ENCODE peak calls at places on chromosome 17, in four cellular contexts. C is neural progenitor cell, V is psoas muscle, A is AG10803. N is an unnamed sample.

GRCh38 chr17:82287849-82288601 is 14.5 kb upstream of the CSNK1D start:
- DNase-seq in C (no peak), V (peak), A (peak), N (no peak)

GRCh38 chr17:57899822-57900221 is 50.0 kb upstream of the MRPS23 start:
- DNase-seq in C (no peak), V (no peak), A (no peak), N (no peak)

GRCh38 chr17:64411999-64412771 is 21.5 kb upstream of the PECAM1 start:
- DNase-seq in C (peak), V (peak), A (peak), N (no peak)

GRCh38 chr17:65583921-65584603 is 22.6 kb upstream of the AXIN2 start:
- DNase-seq in C (no peak), V (no peak), A (no peak), N (no peak)

GRCh38 chr17:44902135-44902760 is 3.0 kb upstream of the EFTUD2 start:
- DNase-seq in C (no peak), V (no peak), A (no peak), N (no peak)

GRCh38 chr17:79042421-79043190 is 18.6 kb downstream of the C1QTNF1 start:
- DNase-seq in C (peak), V (peak), A (peak), N (peak)

GRCh38 chr17:83000738-83001137 is 78.7 kb upstream of the METRNL start:
- DNase-seq in C (no peak), V (no peak), A (no peak), N (no peak)

GRCh38 chr17:57678393-57678792 is 66.7 kb downstream of the CCDC182 start:
- DNase-seq in C (no peak), V (no peak), A (no peak), N (no peak)

GRCh38 chr17:62778990-62779681 is 29.0 kb downstream of the MARCHF10 start:
- DNase-seq in C (no peak), V (no peak), A (peak), N (no peak)

GRCh38 chr17:47231866-47232265 is 21.8 kb upstream of the ITGB3 start:
- DNase-seq in C (no peak), V (no peak), A (no peak), N (no peak)

GRCh38 chr17:7838291-7839075 is 4.5 kb downstream of the KDM6B start:
- DNase-seq in C (peak), V (no peak), A (peak), N (no peak)

GRCh38 chr17:42135664-42136653 is 13.4 kb downstream of the HSPB9 start:
- DNase-seq in C (no peak), V (no peak), A (peak), N (no peak)

GRCh38 chr17:55513885-55514590 is 2.8 kb upstream of the SMIM36 start:
- DNase-seq in C (peak), V (peak), A (peak), N (peak)

GRCh38 chr17:64160378-64160777 is 30.4 kb upstream of the ERN1 start:
- DNase-seq in C (no peak), V (no peak), A (peak), N (no peak)

GRCh38 chr17:57557793-57558681 is 187.1 kb downstream of the CCDC182 start:
- DNase-seq in C (no peak), V (no peak), A (peak), N (no peak)

GRCh38 chr17:78278139-78278741 is 46.8 kb downstream of the TMEM235 start:
- DNase-seq in C (peak), V (peak), A (no peak), N (no peak)

GRCh38 chr17:44467108-44467507 is 36.1 kb downstream of the GPATCH8 start:
- DNase-seq in C (no peak), V (no peak), A (no peak), N (no peak)

GRCh38 chr17:77618173-77618572 is 340.3 kb upstream of the TNRC6C start:
- DNase-seq in C (no peak), V (no peak), A (no peak), N (no peak)

GRCh38 chr17:50200447-50201225 is 795 bp downstream of the COL1A1 start:
- DNase-seq in C (peak), V (peak), A (peak), N (peak)

GRCh38 chr17:62664336-62665120 is 37.1 kb downstream of the MRC2 start:
- DNase-seq in C (no peak), V (no peak), A (no peak), N (no peak)

GRCh38 chr17:43006639-43007551 is at the start of gene IFI35:
- DNase-seq in C (peak), V (peak), A (peak), N (peak)

GRCh38 chr17:50630524-50631194 is 4.0 kb upstream of the ABCC3 start:
- DNase-seq in C (peak), V (no peak), A (no peak), N (peak)

GRCh38 chr17:79033741-79034501 is 10.0 kb downstream of the C1QTNF1 start:
- DNase-seq in C (no peak), V (peak), A (no peak), N (no peak)

GRCh38 chr17:50739098-50739497 is 19.7 kb downstream of the LUC7L3 start:
- DNase-seq in C (no peak), V (no peak), A (no peak), N (no peak)

GRCh38 chr17:27530791-27531391 is 74.6 kb downstream of the KSR1 start:
- DNase-seq in C (no peak), V (peak), A (peak), N (no peak)

GRCh38 chr17:79874329-79874981 is 35.2 kb upstream of the CBX4 start:
- DNase-seq in C (peak), V (no peak), A (peak), N (peak)

GRCh38 chr17:44362479-44362963 is 1.1 kb downstream of the FAM171A2 start:
- DNase-seq in C (peak), V (no peak), A (no peak), N (no peak)

GRCh38 chr17:47717845-47718621 is 15.0 kb upstream of the TBX21 start:
- DNase-seq in C (no peak), V (no peak), A (peak), N (no peak)

GRCh38 chr17:7477392-7478275 is 1.8 kb downstream of the ZBTB4 start:
- DNase-seq in C (peak), V (no peak), A (peak), N (no peak)

GRCh38 chr17:42248351-42249179 is 27.6 kb downstream of the STAT5B start:
- DNase-seq in C (peak), V (peak), A (peak), N (peak)

DNA sequence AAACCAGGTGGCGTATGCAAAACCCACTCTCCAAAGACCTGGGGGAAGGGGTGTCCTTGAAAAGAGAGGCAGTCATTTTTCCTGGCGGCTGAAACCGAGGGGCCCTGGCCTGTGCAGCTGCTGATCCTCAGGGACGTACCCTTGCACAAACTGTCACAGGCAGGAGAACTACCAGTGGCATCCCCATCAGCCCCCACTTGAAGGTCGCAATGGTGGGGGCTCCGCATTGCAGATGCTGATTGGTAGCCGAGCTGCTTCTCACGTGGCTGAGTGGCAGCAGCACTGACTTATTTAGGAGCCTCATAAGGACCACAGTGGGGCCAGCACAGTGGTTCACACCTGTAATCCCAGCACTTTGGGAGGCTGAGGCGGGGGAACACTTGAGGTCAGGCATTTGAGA is 35.0 kb upstream of the CDC42EP4 start:
- DNase-seq in C (no peak), V (no peak), A (no peak), N (no peak)
- TF ChIP-seq CTCF in C (no peak), V (no peak), A (no peak), N (no peak)

DNA sequence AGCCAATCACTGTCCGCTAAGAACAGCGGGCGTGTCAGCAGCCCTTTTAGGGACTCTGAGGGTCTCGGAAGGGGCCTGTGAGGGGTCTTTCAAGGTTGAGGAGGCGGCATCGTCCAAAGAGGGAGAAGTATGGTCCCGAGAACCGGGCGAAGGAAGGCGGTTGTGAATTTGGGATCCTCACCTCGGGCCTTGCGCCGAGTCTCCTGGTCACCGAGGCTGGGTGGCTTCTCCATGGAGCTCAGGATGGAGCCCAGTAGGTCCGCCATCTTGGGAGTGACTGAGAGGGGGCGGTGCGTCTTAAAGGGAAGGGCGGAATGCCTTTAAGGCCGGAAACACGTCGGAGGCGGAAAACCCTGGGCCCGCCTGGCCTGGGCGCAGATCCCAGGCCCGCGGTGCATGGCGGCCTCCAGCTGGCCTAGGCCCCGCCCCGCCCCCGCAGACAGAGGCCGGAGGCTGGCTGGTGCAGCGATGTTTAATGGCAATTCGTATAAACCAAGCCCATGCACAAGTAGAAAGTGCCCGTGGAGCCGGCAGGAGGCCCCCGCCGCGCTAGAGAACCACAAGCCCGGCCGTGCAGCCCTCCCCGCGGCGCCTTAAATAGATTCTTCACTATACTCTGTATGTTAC is at the start of gene SPAG7:
- DNase-seq in C (peak), V (peak), A (peak), N (peak)
- TF ChIP-seq CTCF in C (no peak), V (no peak), A (peak), N (no peak)

DNA sequence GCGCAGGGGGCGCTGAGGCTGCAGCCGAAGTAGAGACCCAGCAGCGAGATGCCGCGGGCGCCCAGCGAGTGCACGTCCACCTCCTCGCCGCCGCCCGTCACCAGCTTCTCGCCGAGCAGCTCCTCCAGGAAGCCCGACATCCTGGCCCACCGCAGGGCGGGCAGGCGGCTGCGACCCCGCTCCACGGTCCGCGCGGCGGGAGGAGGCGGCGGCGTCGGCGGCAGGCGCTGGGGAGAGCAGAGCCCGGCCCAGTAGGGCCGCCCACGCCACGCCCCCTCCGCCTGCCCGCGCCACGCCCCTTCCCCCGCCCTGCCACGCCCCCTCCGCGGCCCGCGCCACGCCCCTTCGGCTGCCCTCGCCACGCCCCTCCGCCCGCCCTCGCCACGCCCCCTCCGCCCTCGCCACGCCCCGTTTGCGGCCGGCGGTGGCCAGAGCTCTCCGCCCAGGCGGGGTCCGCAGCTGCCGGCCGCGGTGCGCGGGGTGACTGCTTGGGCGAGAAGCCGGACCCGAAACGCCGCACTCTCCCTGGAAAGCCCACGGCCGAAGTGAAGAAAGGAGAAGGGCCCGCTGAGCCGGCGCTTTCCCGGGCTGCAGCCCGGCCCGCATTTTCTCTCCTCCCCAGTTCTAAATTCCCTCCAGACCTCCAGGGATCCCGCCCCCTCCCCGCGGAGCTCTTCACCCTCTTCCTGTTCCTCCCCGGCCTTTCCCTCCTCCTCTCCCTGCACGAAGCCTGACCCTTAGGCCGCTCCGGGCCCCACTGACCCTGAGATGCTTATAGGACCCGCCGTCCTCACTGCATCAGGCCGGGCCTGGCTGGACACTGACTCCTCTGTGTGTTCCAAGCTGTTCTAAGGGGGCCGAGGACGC is at the start of gene NXN:
- DNase-seq in C (peak), V (peak), A (peak), N (peak)
- TF ChIP-seq CTCF in C (peak), V (peak), A (peak), N (no peak)

DNA sequence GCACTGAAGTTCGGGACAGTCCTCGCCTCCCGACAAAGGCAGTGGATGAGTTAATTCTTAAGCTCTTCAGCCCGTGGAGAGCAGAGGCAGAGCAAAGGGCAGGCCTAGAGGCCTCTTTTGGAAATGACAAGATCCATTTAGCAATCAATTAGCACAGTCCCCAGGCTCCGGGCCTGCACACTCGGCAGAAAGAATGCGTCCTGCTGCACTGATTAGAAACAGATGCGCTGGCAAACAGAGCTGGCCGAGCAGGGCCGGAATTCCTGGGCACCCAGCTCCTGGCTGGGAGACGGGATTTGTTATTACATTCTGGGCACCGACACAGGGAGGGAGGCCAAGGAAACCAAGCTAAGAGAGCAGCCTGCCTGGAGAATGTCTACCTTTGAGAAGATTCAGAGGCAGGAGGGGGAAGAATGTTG is 162.9 kb downstream of the COPRS start:
- DNase-seq in C (peak), V (peak), A (peak), N (no peak)
- TF ChIP-seq CTCF in C (peak), V (peak), A (peak), N (no peak)

GRCh38 chr17:18043491-18043890 is 4.3 kb downstream of the GID4 start:
- DNase-seq in C (no peak), V (no peak), A (no peak), N (no peak)
- TF ChIP-seq CTCF in C (no peak), V (peak), A (peak), N (peak)

GRCh38 chr17:10605221-10605783 is 51.8 kb downstream of the MYH3 start:
- DNase-seq in C (no peak), V (no peak), A (no peak), N (no peak)
- TF ChIP-seq CTCF in C (no peak), V (no peak), A (no peak), N (no peak)

DNA sequence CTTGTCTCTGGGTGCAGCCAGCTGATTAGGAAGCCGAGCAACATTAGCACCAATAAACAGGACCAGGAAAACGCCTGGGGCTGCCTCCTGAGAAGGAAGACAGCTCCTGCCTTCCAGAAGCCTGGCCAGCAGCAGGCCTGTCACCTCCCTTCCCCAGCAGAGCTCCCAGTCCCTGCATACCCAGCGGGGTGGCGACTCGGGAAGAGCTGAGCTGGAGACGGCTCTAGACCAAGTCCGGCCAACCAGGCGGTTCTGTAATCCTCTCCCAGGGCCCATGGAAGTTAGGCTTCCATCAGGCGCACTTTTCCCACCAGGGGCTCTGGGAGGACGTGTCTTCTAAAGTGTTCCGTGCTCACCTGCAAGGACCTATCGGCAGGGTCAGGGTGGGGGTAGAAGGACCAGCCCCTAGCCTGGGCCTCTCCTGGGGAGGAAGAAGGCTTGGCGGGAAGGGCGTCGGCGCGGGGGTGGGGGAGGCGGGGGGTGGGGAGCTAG is 12.0 kb upstream of the CLUH start:
- DNase-seq in C (peak), V (no peak), A (no peak), N (no peak)
- TF ChIP-seq CTCF in C (no peak), V (no peak), A (no peak), N (no peak)

GRCh38 chr17:6470751-6471521 is 26.7 kb downstream of the PIMREG start:
- DNase-seq in C (no peak), V (no peak), A (no peak), N (no peak)
- TF ChIP-seq CTCF in C (no peak), V (no peak), A (no peak), N (no peak)

N was measured in GM10248.